ENCODE peak calls at places on chromosome 5, in six cellular contexts. C is A549, D is NCI-H510A treated with DMSO at 0.1 percent for 48 hours, N is epithelial cell of prostate, W is SJSA1, I is mammary epithelial cell. Z is an unnamed sample.

GRCh38 chr5:112646139-112646941 is 91.3 kb upstream of the APC start:
- DNase-seq in C (no peak), D (no peak), N (no peak), W (no peak), I (no peak), Z (no peak)

GRCh38 chr5:159631001-159631400 is 285.3 kb upstream of the ADRA1B start:
- DNase-seq in C (no peak), D (no peak), N (no peak), W (no peak), I (no peak), Z (no peak)

GRCh38 chr5:93621340-93621872 is 38.4 kb downstream of the NR2F1 start:
- DNase-seq in C (peak), D (peak), N (no peak), W (peak), I (peak), Z (peak)

GRCh38 chr5:124665625-124666024 is 80.8 kb downstream of the ZNF608 start:
- DNase-seq in C (no peak), D (no peak), N (no peak), W (no peak), I (no peak), Z (no peak)

GRCh38 chr5:111197523-111197922 is 26.7 kb upstream of the CAMK4 start:
- DNase-seq in C (no peak), D (no peak), N (no peak), W (no peak), I (no peak), Z (peak)

GRCh38 chr5:177389368-177390169 is 5.3 kb downstream of the SLC34A1 start:
- DNase-seq in C (no peak), D (no peak), N (peak), W (peak), I (peak), Z (no peak)

GRCh38 chr5:72074238-72074637 is 33.0 kb upstream of the MAP1B start:
- DNase-seq in C (no peak), D (peak), N (no peak), W (no peak), I (no peak), Z (peak)

GRCh38 chr5:2242539-2242938 is 359.8 kb upstream of the IRX4 start:
- DNase-seq in C (no peak), D (no peak), N (no peak), W (no peak), I (no peak), Z (no peak)

GRCh38 chr5:141858084-141858765 is 20.0 kb downstream of the PCDH1 start:
- DNase-seq in C (no peak), D (peak), N (no peak), W (peak), I (no peak), Z (peak)

GRCh38 chr5:103037673-103038455 is 82.1 kb downstream of the GIN1 start:
- DNase-seq in C (no peak), D (peak), N (no peak), W (no peak), I (no peak), Z (no peak)

GRCh38 chr5:138543730-138544104 is 681 bp upstream of the ETF1 start:
- DNase-seq in C (no peak), D (no peak), N (no peak), W (no peak), I (no peak), Z (no peak)

GRCh38 chr5:148791696-148792095 is 34.7 kb upstream of the ADRB2 start:
- DNase-seq in C (no peak), D (no peak), N (peak), W (no peak), I (peak), Z (no peak)

GRCh38 chr5:43038523-43038989 is 1.6 kb downstream of the ANXA2R start:
- DNase-seq in C (no peak), D (no peak), N (no peak), W (no peak), I (no peak), Z (peak)

GRCh38 chr5:175902013-175902412 is 30.6 kb downstream of the CPLX2 start:
- DNase-seq in C (no peak), D (peak), N (no peak), W (peak), I (no peak), Z (no peak)

GRCh38 chr5:135045488-135045887 is 11.5 kb upstream of the PITX1 start:
- DNase-seq in C (no peak), D (no peak), N (no peak), W (no peak), I (no peak), Z (no peak)